ENCODE peak calls at places on chromosomes 6 and 20, in six cellular contexts. X, R, N, H, Q and D are unnamed samples.

GRCh38 chr6:126030045-126030444 is 43.7 kb downstream of the TRMT11 start:
- DNase-seq in H (no peak), X (no peak), R (no peak), Q (no peak), N (no peak), D (no peak)

GRCh38 chr6:40891131-40891530 is 147.9 kb downstream of the UNC5CL start:
- DNase-seq in Q (no peak), H (no peak), R (no peak), X (no peak), N (no peak), D (no peak)

GRCh38 chr6:2900821-2901644 is 2.1 kb downstream of the SERPINB9 start:
- DNase-seq in R (no peak), Q (no peak), X (no peak), H (no peak), N (no peak), D (no peak)

GRCh38 chr6:116266803-116267202 is 12.9 kb downstream of the TSPYL1 start:
- DNase-seq in Q (no peak), R (no peak), N (no peak), X (no peak), H (no peak), D (no peak)

GRCh38 chr20:35332540-35333200 is 40.4 kb upstream of the FAM83C start:
- DNase-seq in Q (no peak), X (no peak), N (no peak), R (no peak), H (no peak), D (no peak)

GRCh38 chr20:4082406-4083102 is 67.2 kb upstream of the RNF24 start:
- DNase-seq in X (peak), Q (peak), R (no peak), N (peak), H (no peak), D (peak)

GRCh38 chr20:24634855-24635254 is 165.4 kb downstream of the SYNDIG1 start:
- DNase-seq in N (no peak), Q (no peak), X (no peak), R (peak), H (no peak), D (peak)

GRCh38 chr6:29734046-29735018 is 11.1 kb downstream of the HLA-F start:
- DNase-seq in Q (no peak), H (no peak), X (no peak), N (no peak), R (no peak), D (no peak)

GRCh38 chr20:5448449-5449118 is 131.8 kb upstream of the PROKR2 start:
- DNase-seq in N (peak), H (peak), X (peak), R (peak), Q (no peak), D (peak)

GRCh38 chr6:73309784-73310502 is 44.1 kb downstream of the DPPA5 start:
- DNase-seq in X (peak), R (peak), N (peak), H (peak), Q (peak), D (peak)

GRCh38 chr6:79384845-79385244 is 150.4 kb upstream of the HMGN3 start:
- DNase-seq in R (no peak), Q (no peak), X (no peak), N (peak), H (peak), D (no peak)

GRCh38 chr6:155444120-155444917 is 11.3 kb downstream of the NOX3 start:
- DNase-seq in N (no peak), R (peak), X (no peak), H (no peak), Q (no peak), D (no peak)

GRCh38 chr6:135419162-135419561 is 78.4 kb downstream of the AHI1 start:
- DNase-seq in X (no peak), N (no peak), H (no peak), Q (no peak), R (no peak), D (peak)

GRCh38 chr20:45970646-45971424 is 1.2 kb downstream of the ZNF335 start:
- DNase-seq in X (peak), R (no peak), N (no peak), H (peak), Q (no peak), D (peak)

GRCh38 chr20:56400001-56400640 is 7.7 kb downstream of the CSTF1 start:
- DNase-seq in R (peak), N (no peak), X (peak), H (peak), Q (no peak), D (peak)

GRCh38 chr6:104711371-104711770 is 148.3 kb downstream of the HACE1 start:
- DNase-seq in X (no peak), H (no peak), R (peak), Q (no peak), N (peak), D (no peak)

GRCh38 chr6:79713701-79714322 is 82.7 kb downstream of the SH3BGRL2 start:
- DNase-seq in N (peak), R (peak), X (no peak), H (peak), Q (no peak), D (peak)

GRCh38 chr6:159969921-159970320 is 1.0 kb downstream of the IGF2R start:
- DNase-seq in R (peak), N (peak), X (peak), Q (peak), H (peak), D (peak)
- TF ChIP-seq POLR2A in R (no peak), N (no peak), X (no peak), Q (no peak), H (no peak), D (peak)

GRCh38 chr6:147204060-147204785 is at the start of gene STXBP5:
- DNase-seq in N (peak), X (peak), R (peak), H (peak), Q (peak), D (peak)

GRCh38 chr6:147200711-147201110 is 3.5 kb upstream of the STXBP5 start:
- DNase-seq in N (no peak), X (no peak), Q (no peak), H (no peak), R (no peak), D (no peak)

GRCh38 chr6:147203311-147204059 is 732 bp upstream of the STXBP5 start:
- DNase-seq in H (peak), X (peak), R (peak), N (peak), Q (peak), D (peak)

GRCh38 chr6:147201885-147202515 is 2.2 kb upstream of the STXBP5 start:
- DNase-seq in R (peak), N (peak), X (peak), Q (no peak), H (no peak), D (peak)

DNA sequence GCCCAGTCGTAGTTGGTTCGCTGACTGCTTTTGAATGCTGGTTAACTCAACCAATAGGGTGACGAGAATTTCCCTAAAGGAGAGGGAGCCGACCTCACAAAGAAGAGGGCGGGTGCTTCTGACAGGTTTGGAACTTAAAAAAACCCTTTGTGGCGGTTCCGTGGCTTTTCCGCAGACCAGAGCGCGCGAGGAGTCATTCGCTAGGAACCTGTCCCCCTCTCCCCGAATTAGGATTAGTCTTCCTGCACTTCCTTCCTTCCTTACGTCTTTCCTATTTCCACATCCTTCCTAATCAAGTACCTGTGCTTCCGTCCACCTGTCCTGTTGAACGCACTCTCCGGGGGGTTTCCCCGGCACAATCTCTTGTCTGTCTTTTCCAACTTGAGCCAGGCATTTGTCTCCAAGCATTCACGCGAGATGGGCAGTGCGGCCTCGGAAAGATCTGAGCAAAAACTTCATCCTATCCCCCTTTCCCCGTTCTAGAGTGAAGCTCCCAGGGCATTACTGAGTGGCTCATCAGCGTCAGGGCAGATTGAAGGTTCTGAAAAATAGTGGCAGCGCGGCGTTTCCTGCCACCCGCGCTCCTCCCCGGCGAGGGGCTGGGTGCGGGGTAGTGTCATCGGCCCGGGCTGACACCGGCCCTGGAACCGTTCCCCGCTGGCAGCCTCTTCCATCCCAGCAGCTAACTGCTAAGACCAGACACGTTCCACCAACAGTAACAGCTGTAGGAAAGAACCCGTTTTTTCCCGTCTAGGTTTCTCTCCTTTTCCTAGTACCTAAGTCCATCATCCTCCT is 1.5 kb upstream of the STXBP5 start:
- DNase-seq in R (peak), H (peak), Q (peak), N (peak), X (peak), D (peak)
- TF ChIP-seq POLR2A in R (peak), H (peak), Q (peak), N (peak), X (peak), D (peak)

DNA sequence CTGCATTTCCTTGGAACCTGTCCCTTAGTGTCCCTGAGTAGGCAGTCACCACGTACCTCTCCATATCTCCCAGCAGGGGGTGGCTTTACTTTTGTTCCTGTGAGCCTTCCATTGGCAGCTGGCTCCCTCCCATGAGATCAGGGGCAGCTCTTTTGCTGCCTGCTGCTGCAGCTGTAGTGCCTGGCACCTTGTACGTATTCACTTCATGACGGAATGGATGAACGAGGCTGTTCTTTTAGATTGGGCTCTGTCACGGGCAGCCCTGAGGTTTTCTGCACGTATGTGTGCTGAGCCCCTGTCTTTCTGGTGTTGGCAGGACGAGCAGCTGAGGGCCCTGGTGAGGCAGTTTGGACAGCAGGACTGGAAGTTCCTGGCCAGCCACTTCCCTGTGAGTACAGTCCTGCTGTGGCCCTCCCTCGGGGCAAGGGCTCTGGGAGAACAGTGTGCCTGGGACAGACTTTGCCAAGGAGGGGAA is 14.6 kb downstream of the MYBL2 start:
- DNase-seq in H (no peak), R (no peak), N (no peak), Q (no peak), X (no peak), D (no peak)
- TF ChIP-seq POLR2A in H (no peak), R (no peak), N (no peak), Q (no peak), X (no peak), D (no peak)

GRCh38 chr6:158475344-158476302 is 84.3 kb upstream of the TMEM181 start:
- DNase-seq in H (peak), Q (no peak), N (no peak), R (peak), X (no peak), D (no peak)
- TF ChIP-seq POLR2A in H (no peak), Q (no peak), N (no peak), R (no peak), X (no peak), D (no peak)

DNA sequence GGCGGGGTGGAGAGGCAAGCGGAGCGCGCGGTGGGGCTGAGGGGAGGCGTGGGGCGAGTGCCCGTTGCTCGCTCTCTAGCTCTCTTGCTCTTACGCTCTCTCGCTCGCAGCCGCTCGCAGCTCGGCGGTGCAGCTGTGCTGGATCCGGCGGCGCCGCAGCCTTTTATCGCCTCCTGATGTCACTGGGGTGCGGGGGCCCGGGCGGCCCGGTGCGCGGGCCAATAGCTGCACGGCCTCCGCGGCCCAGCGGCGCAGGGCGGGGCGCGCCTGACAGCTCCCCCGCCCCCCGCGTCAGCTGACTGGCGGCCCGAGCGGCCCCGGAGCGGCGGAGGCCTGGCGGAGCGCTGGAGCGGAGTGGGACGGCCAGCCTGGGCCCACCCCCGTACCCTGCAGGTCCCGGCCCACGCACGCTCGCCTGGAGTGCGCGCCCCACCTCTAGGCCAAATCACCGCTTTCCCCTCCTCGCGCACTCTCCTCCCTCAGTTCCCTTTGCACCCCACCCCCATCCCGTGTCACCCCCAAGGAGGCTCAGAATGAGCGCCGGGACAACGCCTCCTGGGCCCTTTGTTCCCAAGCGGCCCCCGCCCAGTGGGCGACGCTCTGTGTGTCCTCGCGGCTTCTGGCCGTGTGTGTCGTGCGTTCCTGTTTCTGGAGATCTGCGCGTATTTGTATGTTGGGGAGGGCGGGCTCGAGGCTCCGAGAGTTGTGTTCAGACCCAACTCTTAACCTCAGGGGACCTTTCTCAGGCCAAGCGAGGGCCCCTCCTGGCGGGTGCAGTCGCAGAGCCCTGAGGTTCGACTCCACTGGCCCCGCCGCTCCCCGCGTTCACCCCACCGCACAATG is at the start of gene MAFB:
- DNase-seq in X (peak), Q (peak), H (peak), N (peak), R (peak), D (peak)
- TF ChIP-seq POLR2A in X (peak), Q (peak), H (peak), N (peak), R (peak), D (no peak)

DNA sequence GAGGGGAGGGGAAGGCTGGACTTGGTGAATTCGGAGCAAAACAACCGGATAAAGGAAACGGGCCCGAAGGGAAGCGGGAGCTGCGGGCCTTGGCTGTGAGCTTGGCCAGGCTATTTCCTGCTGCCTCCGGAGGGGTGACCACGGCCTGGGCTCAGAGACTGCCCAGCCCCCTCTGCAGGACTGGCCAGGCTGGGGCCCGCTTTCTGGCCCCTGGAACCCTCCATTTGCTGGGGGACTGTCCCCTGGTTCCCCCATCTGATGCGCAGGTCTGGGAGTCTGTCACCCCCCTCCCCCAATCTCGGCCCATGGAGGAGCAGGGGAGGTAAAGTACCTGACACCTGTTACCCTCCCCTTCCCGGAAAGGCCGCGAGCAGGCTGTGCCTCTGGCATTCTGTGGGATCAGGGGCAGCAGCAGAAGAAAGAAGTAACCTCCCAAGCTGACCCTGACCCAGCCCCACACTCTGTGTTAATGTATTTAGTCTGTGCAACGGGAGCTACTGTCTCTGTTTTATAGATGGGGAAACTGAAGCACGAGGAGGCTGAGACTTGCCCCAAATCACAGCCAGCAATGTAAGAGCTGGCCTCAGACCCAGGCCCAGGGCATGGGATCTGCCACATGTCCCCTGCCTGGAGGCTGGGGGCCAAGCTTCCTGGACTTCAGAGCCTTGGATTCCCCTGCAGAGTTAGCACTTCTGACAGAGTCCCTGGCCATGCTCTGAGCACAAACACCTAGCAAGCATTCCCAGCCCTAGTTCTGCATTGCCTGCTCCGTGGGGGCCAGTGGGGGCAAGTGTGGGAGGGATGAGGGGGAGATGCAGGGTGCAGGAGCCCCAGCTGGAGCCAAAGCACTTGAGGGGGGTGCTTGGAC is 3.5 kb downstream of the C20orf204 start:
- DNase-seq in X (no peak), R (no peak), Q (no peak), N (no peak), H (no peak), D (no peak)
- TF ChIP-seq POLR2A in X (no peak), R (no peak), Q (no peak), N (no peak), H (no peak), D (no peak)

GRCh38 chr6:31559606-31559957 is 12.2 kb downstream of the NFKBIL1 start:
- DNase-seq in R (no peak), X (no peak), N (no peak), H (no peak), Q (no peak), D (no peak)
- TF ChIP-seq POLR2A in R (no peak), X (no peak), N (no peak), H (no peak), Q (no peak), D (no peak)

GRCh38 chr6:83068628-83069027 is 1.2 kb downstream of the DOP1A start:
- DNase-seq in R (no peak), H (no peak), X (no peak), Q (no peak), N (no peak), D (peak)

GRCh38 chr6:83067448-83068413 is at the start of gene DOP1A:
- DNase-seq in H (peak), X (peak), R (peak), Q (peak), N (peak), D (peak)

GRCh38 chr6:83062225-83062624 is 3.4 kb downstream of the UBE3D start:
- DNase-seq in H (no peak), N (no peak), R (no peak), X (no peak), Q (no peak), D (no peak)

GRCh38 chr6:83069633-83070032 is 2.2 kb downstream of the DOP1A start:
- DNase-seq in X (no peak), H (no peak), R (no peak), Q (no peak), N (no peak), D (no peak)

GRCh38 chr6:83065511-83066192 is at the start of gene UBE3D:
- DNase-seq in H (peak), X (peak), N (peak), Q (peak), R (peak), D (peak)
- TF ChIP-seq POLR2A in H (no peak), X (peak), N (no peak), Q (no peak), R (peak), D (peak)